ENCODE peak calls at places on chromosome 11, in five cellular contexts. S, D, Y, P and H are unnamed samples.

GRCh38 chr11:9566561-9567063 is 6.9 kb upstream of the WEE1 start:
- DNase-seq in D (no peak), S (peak), P (no peak), Y (no peak), H (no peak)

GRCh38 chr11:105673089-105673488 is 63.2 kb downstream of the GRIA4 start:
- DNase-seq in D (no peak), Y (peak), P (no peak), S (peak), H (no peak)

GRCh38 chr11:92225206-92225562 is 566 bp downstream of the FAT3 start:
- DNase-seq in S (no peak), D (no peak), P (no peak), Y (no peak), H (peak)

GRCh38 chr11:13465909-13466371 is 2.9 kb upstream of the BTBD10 start:
- DNase-seq in P (no peak), S (no peak), Y (no peak), D (no peak), H (no peak)

GRCh38 chr11:27875480-27876208 is 175.4 kb upstream of the BDNF start:
- DNase-seq in S (no peak), Y (no peak), P (no peak), D (no peak), H (no peak)

GRCh38 chr11:90895850-90896249 is 673.0 kb upstream of the CHORDC1 start:
- DNase-seq in P (no peak), D (no peak), Y (no peak), S (no peak), H (no peak)

GRCh38 chr11:122240621-122241020 is 124.6 kb upstream of the BLID start:
- DNase-seq in P (no peak), S (no peak), Y (no peak), D (no peak), H (no peak)

GRCh38 chr11:1260620-1261019 is 37.8 kb downstream of the MUC5B start:
- DNase-seq in Y (no peak), P (no peak), D (no peak), S (no peak), H (peak)

GRCh38 chr11:114162719-114163123 is 103.2 kb downstream of the ZBTB16 start:
- DNase-seq in D (no peak), Y (no peak), S (peak), P (no peak), H (peak)

GRCh38 chr11:87966744-87967143 is 208.5 kb downstream of the RAB38 start:
- DNase-seq in D (no peak), S (no peak), Y (no peak), P (no peak), H (no peak)

GRCh38 chr11:8267831-8268529 is 4.3 kb upstream of the LMO1 start:
- DNase-seq in P (no peak), D (peak), Y (no peak), S (no peak), H (peak)

GRCh38 chr11:83151274-83151977 is 5.5 kb upstream of the PCF11 start:
- DNase-seq in Y (no peak), P (no peak), S (no peak), D (no peak), H (no peak)

GRCh38 chr11:107858217-107859070 is at the start of gene SLC35F2:
- DNase-seq in P (peak), S (no peak), Y (peak), D (peak), H (peak)

GRCh38 chr11:126111458-126112116 is 48.9 kb upstream of the CDON start:
- DNase-seq in P (no peak), S (no peak), D (peak), Y (no peak), H (no peak)

GRCh38 chr11:48037709-48038468 is 57.5 kb downstream of the PTPRJ start:
- DNase-seq in P (no peak), S (peak), Y (no peak), D (peak), H (no peak)

GRCh38 chr11:123560001-123560400 is 94.4 kb downstream of the SCN3B start:
- DNase-seq in D (no peak), S (peak), P (no peak), Y (no peak), H (peak)

GRCh38 chr11:73625690-73626318 is 20.6 kb upstream of the PLEKHB1 start:
- DNase-seq in D (peak), S (peak), P (peak), Y (peak), H (peak)

GRCh38 chr11:94838027-94838610 is 70.0 kb downstream of the AMOTL1 start:
- DNase-seq in S (no peak), D (no peak), P (no peak), Y (no peak), H (no peak)

GRCh38 chr11:15038963-15039362 is 34.4 kb upstream of the CALCB start:
- DNase-seq in P (no peak), D (no peak), Y (no peak), S (no peak), H (no peak)